ENCODE peak calls at places on chromosomes 6 and 20, in nine cellular contexts. One of them, this sample, is unnamed.

GRCh38 chr6:35014341-35014740 is 125.3 kb downstream of the ANKS1A start:
- DNase-seq in mesenchymal stem cell: no peak
- DNase-seq in cardiac fibroblast: no peak
- DNase-seq in brain microvascular endothelial cell: no peak
- DNase-seq in Caco-2: no peak
- DNase-seq in HCT116: no peak
- DNase-seq in AG10803: peak
- DNase-seq in mammary epithelial cell: no peak
- DNase-seq in skeletal muscle cell: no peak
- DNase-seq in this sample: no peak

GRCh38 chr6:25993038-25993684 is 30.6 kb downstream of the TRIM38 start:
- DNase-seq in Caco-2: no peak
- DNase-seq in AG10803: no peak
- DNase-seq in brain microvascular endothelial cell: no peak
- DNase-seq in cardiac fibroblast: no peak
- DNase-seq in HCT116: no peak
- DNase-seq in mesenchymal stem cell: no peak
- DNase-seq in mammary epithelial cell: no peak
- DNase-seq in skeletal muscle cell: no peak
- DNase-seq in this sample: no peak

GRCh38 chr20:47241345-47241781 is 115.1 kb downstream of the ZMYND8 start:
- DNase-seq in cardiac fibroblast: peak
- DNase-seq in brain microvascular endothelial cell: peak
- DNase-seq in Caco-2: no peak
- DNase-seq in mesenchymal stem cell: peak
- DNase-seq in AG10803: peak
- DNase-seq in mammary epithelial cell: no peak
- DNase-seq in skeletal muscle cell: peak
- DNase-seq in HCT116: no peak
- DNase-seq in this sample: no peak

GRCh38 chr6:124995131-124995530 is 32.9 kb downstream of the RNF217 start:
- DNase-seq in skeletal muscle cell: no peak
- DNase-seq in brain microvascular endothelial cell: no peak
- DNase-seq in cardiac fibroblast: no peak
- DNase-seq in mesenchymal stem cell: no peak
- DNase-seq in mammary epithelial cell: no peak
- DNase-seq in AG10803: peak
- DNase-seq in HCT116: no peak
- DNase-seq in Caco-2: no peak
- DNase-seq in this sample: no peak

GRCh38 chr6:169253341-169253740 is 305 bp downstream of the THBS2 start:
- DNase-seq in HCT116: no peak
- DNase-seq in cardiac fibroblast: no peak
- DNase-seq in skeletal muscle cell: no peak
- DNase-seq in Caco-2: no peak
- DNase-seq in mesenchymal stem cell: no peak
- DNase-seq in AG10803: no peak
- DNase-seq in mammary epithelial cell: no peak
- DNase-seq in brain microvascular endothelial cell: no peak
- DNase-seq in this sample: no peak

GRCh38 chr6:170423814-170424633 is 117.5 kb downstream of the FAM120B start:
- DNase-seq in mammary epithelial cell: no peak
- DNase-seq in brain microvascular endothelial cell: no peak
- DNase-seq in cardiac fibroblast: no peak
- DNase-seq in HCT116: no peak
- DNase-seq in AG10803: no peak
- DNase-seq in Caco-2: no peak
- DNase-seq in skeletal muscle cell: no peak
- DNase-seq in mesenchymal stem cell: no peak
- DNase-seq in this sample: no peak

GRCh38 chr6:28315628-28316027 is 20.3 kb downstream of the ZSCAN31 start:
- DNase-seq in HCT116: no peak
- DNase-seq in AG10803: no peak
- DNase-seq in brain microvascular endothelial cell: peak
- DNase-seq in mammary epithelial cell: peak
- DNase-seq in Caco-2: no peak
- DNase-seq in cardiac fibroblast: no peak
- DNase-seq in skeletal muscle cell: no peak
- DNase-seq in mesenchymal stem cell: no peak
- DNase-seq in this sample: no peak

GRCh38 chr6:64217721-64218603 is 582.4 kb downstream of the PHF3 start:
- DNase-seq in HCT116: no peak
- DNase-seq in cardiac fibroblast: peak
- DNase-seq in Caco-2: no peak
- DNase-seq in mesenchymal stem cell: peak
- DNase-seq in brain microvascular endothelial cell: peak
- DNase-seq in mammary epithelial cell: no peak
- DNase-seq in skeletal muscle cell: peak
- DNase-seq in AG10803: no peak
- DNase-seq in this sample: no peak

GRCh38 chr20:51800769-51801219 is 1.5 kb downstream of the SALL4 start:
- DNase-seq in brain microvascular endothelial cell: no peak
- DNase-seq in HCT116: no peak
- DNase-seq in Caco-2: peak
- DNase-seq in skeletal muscle cell: no peak
- DNase-seq in mesenchymal stem cell: peak
- DNase-seq in cardiac fibroblast: no peak
- DNase-seq in AG10803: no peak
- DNase-seq in mammary epithelial cell: peak
- DNase-seq in this sample: no peak

GRCh38 chr20:51801220-51801991 is 915 bp downstream of the SALL4 start:
- DNase-seq in AG10803: no peak
- DNase-seq in HCT116: no peak
- DNase-seq in cardiac fibroblast: no peak
- DNase-seq in mesenchymal stem cell: peak
- DNase-seq in Caco-2: peak
- DNase-seq in skeletal muscle cell: no peak
- DNase-seq in brain microvascular endothelial cell: no peak
- DNase-seq in mammary epithelial cell: no peak
- DNase-seq in this sample: no peak

GRCh38 chr20:51800132-51800721 is 2.1 kb downstream of the SALL4 start:
- DNase-seq in Caco-2: peak
- DNase-seq in cardiac fibroblast: peak
- DNase-seq in skeletal muscle cell: no peak
- DNase-seq in mesenchymal stem cell: peak
- DNase-seq in HCT116: peak
- DNase-seq in mammary epithelial cell: peak
- DNase-seq in AG10803: peak
- DNase-seq in brain microvascular endothelial cell: no peak
- DNase-seq in this sample: no peak

GRCh38 chr20:51797357-51798025 is 4.8 kb downstream of the SALL4 start:
- DNase-seq in cardiac fibroblast: no peak
- DNase-seq in AG10803: no peak
- DNase-seq in skeletal muscle cell: no peak
- DNase-seq in Caco-2: peak
- DNase-seq in mammary epithelial cell: no peak
- DNase-seq in mesenchymal stem cell: peak
- DNase-seq in brain microvascular endothelial cell: peak
- DNase-seq in HCT116: no peak
- DNase-seq in this sample: no peak

GRCh38 chr20:51799586-51799985 is 2.7 kb downstream of the SALL4 start:
- DNase-seq in mammary epithelial cell: no peak
- DNase-seq in mesenchymal stem cell: no peak
- DNase-seq in HCT116: no peak
- DNase-seq in AG10803: no peak
- DNase-seq in brain microvascular endothelial cell: no peak
- DNase-seq in cardiac fibroblast: no peak
- DNase-seq in skeletal muscle cell: no peak
- DNase-seq in Caco-2: no peak
- DNase-seq in this sample: no peak
- H3K4me3 ChIP-seq in mammary epithelial cell: no peak
- H3K4me3 ChIP-seq in mesenchymal stem cell: no peak
- H3K4me3 ChIP-seq in HCT116: no peak
- H3K4me3 ChIP-seq in AG10803: no peak
- H3K4me3 ChIP-seq in brain microvascular endothelial cell: no peak
- H3K4me3 ChIP-seq in cardiac fibroblast: no peak
- H3K4me3 ChIP-seq in skeletal muscle cell: no peak
- H3K4me3 ChIP-seq in Caco-2: peak
- H3K4me3 ChIP-seq in this sample: no peak

GRCh38 chr20:50115041-50115512 is 2.1 kb upstream of the UBE2V1 start:
- DNase-seq in cardiac fibroblast: no peak
- DNase-seq in AG10803: no peak
- DNase-seq in mesenchymal stem cell: no peak
- DNase-seq in Caco-2: no peak
- DNase-seq in HCT116: no peak
- DNase-seq in skeletal muscle cell: no peak
- DNase-seq in mammary epithelial cell: no peak
- DNase-seq in brain microvascular endothelial cell: no peak
- DNase-seq in this sample: no peak

GRCh38 chr20:50116368-50116999 is 3.5 kb upstream of the UBE2V1 start:
- DNase-seq in mammary epithelial cell: no peak
- DNase-seq in cardiac fibroblast: no peak
- DNase-seq in brain microvascular endothelial cell: no peak
- DNase-seq in Caco-2: no peak
- DNase-seq in HCT116: no peak
- DNase-seq in skeletal muscle cell: no peak
- DNase-seq in mesenchymal stem cell: no peak
- DNase-seq in AG10803: no peak
- DNase-seq in this sample: no peak

GRCh38 chr20:50118203-50118602 is 5.3 kb upstream of the UBE2V1 start:
- DNase-seq in mesenchymal stem cell: no peak
- DNase-seq in Caco-2: no peak
- DNase-seq in skeletal muscle cell: no peak
- DNase-seq in AG10803: no peak
- DNase-seq in mammary epithelial cell: no peak
- DNase-seq in HCT116: no peak
- DNase-seq in brain microvascular endothelial cell: no peak
- DNase-seq in cardiac fibroblast: no peak
- DNase-seq in this sample: no peak

GRCh38 chr20:50113420-50114224 is 672 bp upstream of the UBE2V1 start:
- DNase-seq in skeletal muscle cell: no peak
- DNase-seq in cardiac fibroblast: no peak
- DNase-seq in mammary epithelial cell: no peak
- DNase-seq in Caco-2: no peak
- DNase-seq in HCT116: no peak
- DNase-seq in mesenchymal stem cell: no peak
- DNase-seq in AG10803: no peak
- DNase-seq in brain microvascular endothelial cell: no peak
- DNase-seq in this sample: no peak

DNA sequence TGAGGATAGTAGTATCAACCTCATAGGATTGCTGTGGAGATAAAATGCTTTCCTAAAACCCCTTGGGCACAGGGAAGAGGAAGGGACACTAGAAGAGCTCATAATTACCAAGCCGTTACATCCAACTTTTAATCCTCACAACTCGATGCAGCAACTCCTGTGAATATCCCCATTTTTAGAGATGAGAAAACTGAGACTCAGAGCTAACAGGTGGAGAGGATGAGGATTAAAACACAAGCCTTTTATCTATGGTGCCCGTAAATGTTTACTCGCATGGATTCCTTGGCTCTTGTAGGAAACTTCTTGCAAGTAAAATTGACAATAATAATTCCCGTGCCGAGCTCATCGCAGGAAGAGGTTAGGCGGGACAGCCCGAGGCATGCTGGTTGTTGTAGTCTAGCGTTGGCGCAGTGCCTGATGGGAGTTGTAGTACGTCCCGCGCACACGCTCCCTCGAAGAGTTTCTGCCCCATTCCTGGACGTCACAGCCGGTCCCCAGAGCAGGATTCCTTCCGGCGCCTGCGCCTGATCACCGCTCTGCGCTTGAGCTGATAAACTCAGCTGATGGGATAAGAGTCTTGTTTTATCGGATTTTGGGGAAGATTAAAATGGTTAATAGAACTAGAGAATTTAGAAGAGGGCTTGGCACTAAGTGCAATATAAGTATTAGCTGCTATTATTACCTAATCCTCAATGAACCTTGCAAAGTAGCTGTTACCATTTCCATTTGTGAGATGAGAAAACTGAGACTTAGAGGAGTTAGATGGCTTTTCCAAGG is 2.8 kb upstream of the UBE2V1 start:
- DNase-seq in AG10803: peak
- DNase-seq in cardiac fibroblast: peak
- DNase-seq in HCT116: peak
- DNase-seq in Caco-2: peak
- DNase-seq in brain microvascular endothelial cell: peak
- DNase-seq in mesenchymal stem cell: peak
- DNase-seq in mammary epithelial cell: peak
- DNase-seq in skeletal muscle cell: peak
- DNase-seq in this sample: peak
- H3K4me3 ChIP-seq in AG10803: peak
- H3K4me3 ChIP-seq in cardiac fibroblast: peak
- H3K4me3 ChIP-seq in HCT116: peak
- H3K4me3 ChIP-seq in Caco-2: peak
- H3K4me3 ChIP-seq in brain microvascular endothelial cell: peak
- H3K4me3 ChIP-seq in mesenchymal stem cell: no peak
- H3K4me3 ChIP-seq in mammary epithelial cell: peak
- H3K4me3 ChIP-seq in skeletal muscle cell: peak
- H3K4me3 ChIP-seq in this sample: peak

GRCh38 chr6:118198746-118199145 is 291.7 kb downstream of the SLC35F1 start:
- DNase-seq in skeletal muscle cell: no peak
- DNase-seq in mesenchymal stem cell: peak
- DNase-seq in AG10803: peak
- DNase-seq in HCT116: no peak
- DNase-seq in cardiac fibroblast: peak
- DNase-seq in mammary epithelial cell: peak
- DNase-seq in brain microvascular endothelial cell: peak
- DNase-seq in Caco-2: no peak
- DNase-seq in this sample: no peak

GRCh38 chr6:118197539-118197938 is 290.5 kb downstream of the SLC35F1 start:
- DNase-seq in cardiac fibroblast: no peak
- DNase-seq in brain microvascular endothelial cell: no peak
- DNase-seq in mesenchymal stem cell: no peak
- DNase-seq in HCT116: no peak
- DNase-seq in AG10803: no peak
- DNase-seq in mammary epithelial cell: no peak
- DNase-seq in skeletal muscle cell: no peak
- DNase-seq in Caco-2: no peak
- DNase-seq in this sample: no peak

GRCh38 chr6:118206221-118206620 is 299.2 kb downstream of the SLC35F1 start:
- DNase-seq in brain microvascular endothelial cell: no peak
- DNase-seq in AG10803: no peak
- DNase-seq in HCT116: no peak
- DNase-seq in cardiac fibroblast: no peak
- DNase-seq in mesenchymal stem cell: no peak
- DNase-seq in skeletal muscle cell: no peak
- DNase-seq in mammary epithelial cell: no peak
- DNase-seq in Caco-2: no peak
- DNase-seq in this sample: no peak

GRCh38 chr6:118203421-118204000 is 296.4 kb downstream of the SLC35F1 start:
- DNase-seq in cardiac fibroblast: no peak
- DNase-seq in AG10803: no peak
- DNase-seq in mesenchymal stem cell: no peak
- DNase-seq in mammary epithelial cell: no peak
- DNase-seq in HCT116: no peak
- DNase-seq in Caco-2: no peak
- DNase-seq in skeletal muscle cell: no peak
- DNase-seq in brain microvascular endothelial cell: no peak
- DNase-seq in this sample: no peak

GRCh38 chr6:118202517-118202916 is 295.5 kb downstream of the SLC35F1 start:
- DNase-seq in mesenchymal stem cell: no peak
- DNase-seq in mammary epithelial cell: no peak
- DNase-seq in skeletal muscle cell: no peak
- DNase-seq in HCT116: no peak
- DNase-seq in Caco-2: no peak
- DNase-seq in brain microvascular endothelial cell: no peak
- DNase-seq in cardiac fibroblast: no peak
- DNase-seq in AG10803: no peak
- DNase-seq in this sample: no peak
- H3K4me3 ChIP-seq in mesenchymal stem cell: no peak
- H3K4me3 ChIP-seq in mammary epithelial cell: no peak
- H3K4me3 ChIP-seq in skeletal muscle cell: no peak
- H3K4me3 ChIP-seq in HCT116: no peak
- H3K4me3 ChIP-seq in Caco-2: no peak
- H3K4me3 ChIP-seq in brain microvascular endothelial cell: no peak
- H3K4me3 ChIP-seq in cardiac fibroblast: no peak
- H3K4me3 ChIP-seq in AG10803: no peak
- H3K4me3 ChIP-seq in this sample: no peak

GRCh38 chr6:72620866-72621242 is 1.0 kb upstream of the KCNQ5 start:
- DNase-seq in brain microvascular endothelial cell: no peak
- DNase-seq in mammary epithelial cell: no peak
- DNase-seq in cardiac fibroblast: no peak
- DNase-seq in HCT116: no peak
- DNase-seq in skeletal muscle cell: no peak
- DNase-seq in AG10803: no peak
- DNase-seq in mesenchymal stem cell: peak
- DNase-seq in Caco-2: no peak
- DNase-seq in this sample: no peak

GRCh38 chr6:72619883-72620696 is 1.8 kb upstream of the KCNQ5 start:
- DNase-seq in mammary epithelial cell: no peak
- DNase-seq in mesenchymal stem cell: peak
- DNase-seq in skeletal muscle cell: no peak
- DNase-seq in brain microvascular endothelial cell: peak
- DNase-seq in Caco-2: no peak
- DNase-seq in HCT116: no peak
- DNase-seq in cardiac fibroblast: peak
- DNase-seq in AG10803: peak
- DNase-seq in this sample: peak

GRCh38 chr6:72617721-72618120 is 4.1 kb upstream of the KCNQ5 start:
- DNase-seq in Caco-2: no peak
- DNase-seq in AG10803: no peak
- DNase-seq in HCT116: no peak
- DNase-seq in cardiac fibroblast: no peak
- DNase-seq in mammary epithelial cell: no peak
- DNase-seq in brain microvascular endothelial cell: no peak
- DNase-seq in skeletal muscle cell: no peak
- DNase-seq in mesenchymal stem cell: peak
- DNase-seq in this sample: no peak

GRCh38 chr6:72621243-72622093 is at the start of gene KCNQ5:
- DNase-seq in Caco-2: no peak
- DNase-seq in brain microvascular endothelial cell: no peak
- DNase-seq in HCT116: no peak
- DNase-seq in skeletal muscle cell: no peak
- DNase-seq in mammary epithelial cell: peak
- DNase-seq in cardiac fibroblast: peak
- DNase-seq in mesenchymal stem cell: peak
- DNase-seq in AG10803: peak
- DNase-seq in this sample: no peak

GRCh38 chr6:72616406-72617015 is 5.4 kb upstream of the KCNQ5 start:
- DNase-seq in Caco-2: no peak
- DNase-seq in brain microvascular endothelial cell: no peak
- DNase-seq in AG10803: peak
- DNase-seq in skeletal muscle cell: no peak
- DNase-seq in mesenchymal stem cell: peak
- DNase-seq in mammary epithelial cell: peak
- DNase-seq in cardiac fibroblast: peak
- DNase-seq in HCT116: no peak
- DNase-seq in this sample: peak
- H3K4me3 ChIP-seq in Caco-2: no peak
- H3K4me3 ChIP-seq in brain microvascular endothelial cell: no peak
- H3K4me3 ChIP-seq in AG10803: no peak
- H3K4me3 ChIP-seq in skeletal muscle cell: no peak
- H3K4me3 ChIP-seq in mesenchymal stem cell: no peak
- H3K4me3 ChIP-seq in mammary epithelial cell: no peak
- H3K4me3 ChIP-seq in cardiac fibroblast: no peak
- H3K4me3 ChIP-seq in HCT116: no peak
- H3K4me3 ChIP-seq in this sample: no peak